ENCODE peak calls at places on chromosome 3, in four cellular contexts. K is dorsolateral prefrontal cortex; L is CD8-positive, alpha-beta T cell; T is sigmoid colon. O is an unnamed sample.

GRCh38 chr3:189286188-189286587 is 114.4 kb downstream of the TPRG1 start:
- DNase-seq in K (no peak), L (no peak), T (no peak), O (no peak)

GRCh38 chr3:16429086-16429485 is 84.4 kb downstream of the RFTN1 start:
- DNase-seq in L (no peak), K (no peak), T (no peak), O (no peak)

GRCh38 chr3:143121240-143122088 is 1.9 kb downstream of the CHST2 start:
- DNase-seq in K (peak; percentile 24), L (peak; percentile 52), T (no peak), O (peak; percentile 47)

GRCh38 chr3:52388933-52389332 is 56.0 kb downstream of the SEMA3G start:
- DNase-seq in K (no peak), L (no peak), T (no peak), O (no peak)

GRCh38 chr3:12991481-12991837 is 81.8 kb downstream of the IQSEC1 start:
- DNase-seq in K (no peak), L (no peak), T (no peak), O (no peak)

GRCh38 chr3:108918866-108919265 is 34.8 kb downstream of the GUCA1C start:
- DNase-seq in K (no peak), L (no peak), T (no peak), O (no peak)

GRCh38 chr3:188546835-188547670 is 393.1 kb downstream of the LPP start:
- DNase-seq in L (no peak), K (no peak), T (no peak), O (no peak)

GRCh38 chr3:197734667-197735318 is 1.9 kb downstream of the RUBCN start:
- DNase-seq in T (no peak), K (no peak), L (no peak), O (no peak)

GRCh38 chr3:172040976-172041963 is 1.9 kb downstream of the FNDC3B start:
- DNase-seq in T (no peak), L (no peak), K (no peak), O (no peak)

GRCh38 chr3:32872487-32873382 is 54.9 kb downstream of the TRIM71 start:
- DNase-seq in T (peak; percentile 86), L (no peak), K (no peak), O (no peak)

GRCh38 chr3:184262166-184262926 is 993 bp upstream of the CAMK2N2 start:
- DNase-seq in L (no peak), K (peak; percentile 61), T (no peak), O (no peak)

GRCh38 chr3:137103739-137104138 is 146.0 kb downstream of the IL20RB start:
- DNase-seq in T (no peak), K (no peak), L (no peak), O (no peak)

DNA sequence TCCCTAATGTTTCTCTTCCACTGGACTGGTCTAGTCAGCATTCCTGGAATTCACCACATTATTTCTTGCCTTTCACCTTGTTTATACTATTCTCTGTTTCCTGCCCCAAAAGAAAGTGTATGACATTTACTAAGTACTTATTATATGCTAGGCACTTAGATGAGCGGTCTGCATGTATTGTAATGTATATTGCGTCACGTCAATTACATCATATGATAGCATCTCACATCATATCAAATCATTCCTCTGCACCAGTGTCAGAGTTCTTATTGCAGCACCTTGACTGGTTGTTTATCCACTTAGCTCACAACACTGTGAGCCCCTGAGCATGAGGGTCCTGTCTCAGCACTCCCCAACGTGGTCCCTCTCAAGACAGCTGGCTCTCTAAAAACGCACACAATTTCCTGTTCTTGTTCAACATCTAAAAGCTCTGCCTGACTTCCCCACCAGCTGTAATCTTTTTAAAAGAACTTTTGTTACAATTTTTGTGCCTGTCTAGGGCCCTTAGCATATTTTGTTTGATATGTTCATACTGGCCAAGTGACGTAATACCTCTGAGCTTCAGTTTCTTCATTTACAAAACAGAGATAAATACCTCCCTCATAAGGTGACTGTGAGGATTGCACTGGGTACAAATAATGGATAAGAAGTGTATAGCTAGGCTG is 58.8 kb downstream of the ARHGAP31 start:
- DNase-seq in T (no peak), K (no peak), L (no peak), O (no peak)
- TF ChIP-seq CTCF in T (no peak), K (no peak), L (peak; percentile 63), O (no peak)

DNA sequence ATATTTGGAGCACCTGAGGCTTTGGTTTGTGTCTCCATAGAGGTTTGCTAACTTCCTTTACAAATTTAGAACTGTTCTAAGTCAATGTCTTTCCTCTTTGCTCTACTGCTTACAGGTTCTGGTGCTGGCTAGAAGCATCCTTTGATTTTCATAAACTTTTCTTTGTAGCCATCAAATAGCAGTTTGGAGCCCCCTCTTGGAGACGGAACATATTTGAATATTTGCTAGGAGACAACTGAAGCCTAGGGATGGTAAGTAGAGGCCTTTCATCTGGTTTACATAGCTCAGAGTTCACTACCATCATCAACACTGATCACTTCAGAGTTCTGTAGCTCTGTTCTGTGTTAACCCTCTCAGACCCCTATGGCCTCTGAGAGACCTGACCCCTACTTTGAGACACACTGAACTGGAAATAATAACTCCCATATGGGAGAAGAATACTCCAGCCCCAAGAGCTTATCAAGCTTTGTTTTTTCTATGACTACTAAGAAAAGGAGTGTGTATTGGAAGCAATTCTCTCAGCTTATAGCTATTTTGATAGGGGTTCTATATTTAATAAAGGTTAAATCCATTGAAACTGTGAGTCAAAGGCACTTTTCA is 420.4 kb downstream of the EPHA3 start:
- DNase-seq in L (no peak), T (no peak), K (no peak), O (no peak)
- TF ChIP-seq CTCF in L (no peak), T (no peak), K (no peak), O (no peak)

GRCh38 chr3:86178095-86178494 is 812.9 kb downstream of the VGLL3 start:
- DNase-seq in T (no peak), K (no peak), L (no peak), O (no peak)

GRCh38 chr3:86175593-86175992 is 815.4 kb downstream of the VGLL3 start:
- DNase-seq in L (no peak), T (no peak), K (no peak), O (no peak)

GRCh38 chr3:86168512-86168911 is 822.4 kb downstream of the VGLL3 start:
- DNase-seq in K (no peak), L (no peak), T (no peak), O (no peak)

GRCh38 chr3:86175051-86175536 is 815.9 kb downstream of the VGLL3 start:
- DNase-seq in L (no peak), K (no peak), T (no peak), O (no peak)

GRCh38 chr3:86173401-86173800 is 817.5 kb downstream of the VGLL3 start:
- DNase-seq in L (no peak), T (no peak), K (no peak), O (no peak)
- TF ChIP-seq CTCF in L (no peak), T (no peak), K (no peak), O (no peak)

GRCh38 chr3:76683256-76683655 is 356.6 kb upstream of the ROBO2 start:
- DNase-seq in T (no peak), L (no peak), K (no peak), O (no peak)

GRCh38 chr3:76684946-76685345 is 355.0 kb upstream of the ROBO2 start:
- DNase-seq in L (no peak), T (no peak), K (no peak), O (no peak)

DNA sequence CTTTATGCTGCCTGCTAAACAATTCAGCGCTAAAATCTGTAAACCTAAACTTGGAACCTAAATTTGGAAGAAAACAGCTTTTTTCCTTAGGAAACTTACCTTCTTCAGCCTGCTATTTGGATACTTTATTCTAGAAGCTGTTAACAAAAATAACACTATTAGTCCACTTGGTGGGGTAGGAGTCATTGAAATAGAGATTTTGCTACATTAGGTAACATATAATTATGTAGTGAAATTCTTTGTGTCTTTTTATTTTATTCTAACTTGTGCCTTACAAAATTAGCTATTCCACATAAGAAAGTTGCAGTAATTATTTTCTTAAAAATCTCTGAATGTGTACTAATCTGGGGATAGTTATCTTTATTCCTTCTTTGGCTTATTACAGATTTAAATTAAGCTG is 360.4 kb upstream of the ROBO2 start:
- DNase-seq in T (no peak), K (no peak), L (no peak), O (no peak)
- TF ChIP-seq CTCF in T (no peak), K (no peak), L (no peak), O (peak; percentile 43)

GRCh38 chr3:65751123-65751700 is 287.5 kb downstream of the MAGI1 start:
- DNase-seq in L (no peak), K (peak; percentile 75), T (no peak), O (peak; percentile 80)
- TF ChIP-seq CTCF in L (no peak), K (peak; percentile 86), T (no peak), O (peak; percentile 78)

DNA sequence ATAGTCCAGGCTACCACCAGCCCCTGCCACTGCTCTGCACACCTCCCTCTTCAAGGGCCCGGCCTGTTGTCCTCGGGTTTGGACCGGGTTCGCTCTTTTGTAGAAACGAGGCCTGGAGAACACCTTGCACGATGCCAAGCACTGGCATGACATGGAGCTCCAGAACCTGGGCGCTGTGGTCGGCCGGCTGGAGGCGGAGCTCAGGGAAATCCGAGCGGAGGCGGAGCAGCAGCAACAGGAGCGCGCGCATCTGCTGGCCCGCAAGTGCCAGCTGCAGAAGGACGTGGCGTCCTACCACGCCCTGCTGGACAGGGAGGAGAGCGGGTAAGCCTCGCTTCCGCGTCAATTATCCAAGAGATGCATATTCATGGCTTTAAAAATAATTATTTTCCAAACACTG is 72.4 kb downstream of the BFSP2 start:
- DNase-seq in T (no peak), L (no peak), K (no peak), O (peak; percentile 18)
- TF ChIP-seq CTCF in T (no peak), L (no peak), K (no peak), O (peak; percentile 18)

DNA sequence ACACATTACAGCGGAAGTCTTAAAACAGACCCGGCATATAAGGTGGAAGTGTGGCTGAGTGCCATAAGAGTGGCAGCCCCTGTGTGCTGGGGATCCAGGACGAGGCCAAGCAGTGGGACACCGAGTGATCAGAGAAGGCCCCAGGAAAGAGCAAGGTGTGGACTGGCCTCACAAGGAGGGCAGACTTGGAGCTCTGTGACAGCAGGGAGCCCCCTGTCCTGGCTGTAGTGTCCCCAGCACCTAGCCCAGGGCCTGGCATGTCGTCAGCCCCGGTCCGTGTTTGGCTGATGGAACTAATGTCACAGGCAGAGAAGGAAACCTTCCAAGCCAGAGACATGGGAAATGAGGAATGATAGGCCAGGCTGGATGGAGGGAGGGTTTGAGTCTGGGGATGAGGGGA is 4.8 kb downstream of the PDIA5 start:
- DNase-seq in L (no peak), K (no peak), T (no peak), O (no peak)
- TF ChIP-seq CTCF in L (no peak), K (no peak), T (no peak), O (no peak)

DNA sequence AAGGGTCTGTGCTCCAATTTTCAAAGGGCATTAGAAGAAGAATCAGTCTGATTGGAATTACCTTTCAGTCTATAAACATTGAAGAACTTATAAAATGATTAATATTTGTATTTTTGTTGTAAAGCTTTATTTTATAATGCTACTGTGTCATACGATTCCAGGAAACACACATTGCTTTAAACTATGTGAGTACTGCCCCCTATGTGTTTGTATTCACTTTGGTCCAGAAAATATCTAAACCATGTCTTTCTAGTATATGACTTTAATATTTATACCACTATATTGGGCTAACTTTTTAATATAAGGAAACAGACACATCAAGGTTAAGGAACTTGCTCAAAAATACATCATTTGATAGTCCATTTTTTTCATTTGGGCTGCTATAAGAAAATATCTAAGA is 3.2 kb upstream of the RIOX2 start:
- DNase-seq in K (no peak), T (no peak), L (no peak), O (no peak)
- TF ChIP-seq CTCF in K (no peak), T (no peak), L (no peak), O (peak; percentile 30)